ENCODE peak calls at places on chromosome 4, in five cellular contexts. U is stimulated activated CD4-positive, alpha-beta T cell treated with anti-CD3 and anti-CD28 coated beads, Interleukin-12 subunit alpha, Interleukin-12 subunit beta, amount 100 ng/mL, for 24 hours; R is HCT116; A is sciatic nerve; N is NCI-H1092. B is an unnamed sample.

GRCh38 chr4:32148120-32148666 is 1428.0 kb downstream of the PCDH7 start:
- DNase-seq in U (no peak), R (no peak), A (no peak), N (no peak), B (no peak)

GRCh38 chr4:178856139-178856800 is 1414.0 kb upstream of the AGA start:
- DNase-seq in U (no peak), R (no peak), A (no peak), N (no peak), B (no peak)

GRCh38 chr4:112523764-112524505 is 8.0 kb upstream of the NEUROG2 start:
- DNase-seq in U (peak), R (peak), A (peak), N (peak), B (peak)

GRCh38 chr4:80237992-80238391 is 28.5 kb upstream of the FGF5 start:
- DNase-seq in U (no peak), R (no peak), A (no peak), N (no peak), B (no peak)

GRCh38 chr4:4857809-4858508 is 1.5 kb upstream of the MSX1 start:
- DNase-seq in U (no peak), R (no peak), A (no peak), N (no peak), B (no peak)

GRCh38 chr4:144701683-144702233 is 55.8 kb downstream of the HHIP start:
- DNase-seq in U (no peak), R (no peak), A (no peak), N (no peak), B (no peak)

GRCh38 chr4:41883988-41884737 is 51.1 kb upstream of the TMEM33 start:
- DNase-seq in U (no peak), R (no peak), A (no peak), N (no peak), B (no peak)

GRCh38 chr4:140757220-140757607 is 1.0 kb upstream of the TBC1D9 start:
- DNase-seq in U (no peak), R (no peak), A (no peak), N (no peak), B (no peak)

GRCh38 chr4:94639298-94639697 is 118.5 kb upstream of the BMPR1B start:
- DNase-seq in U (no peak), R (no peak), A (no peak), N (no peak), B (no peak)

GRCh38 chr4:121096629-121097028 is 24.3 kb upstream of the NDNF start:
- DNase-seq in U (no peak), R (peak), A (no peak), N (no peak), B (peak)

GRCh38 chr4:186743261-186743660 is 19.6 kb upstream of the FAT1 start:
- DNase-seq in U (no peak), R (no peak), A (no peak), N (no peak), B (no peak)

GRCh38 chr4:89277412-89277811 is 30.2 kb downstream of the GPRIN3 start:
- DNase-seq in U (no peak), R (no peak), A (no peak), N (no peak), B (no peak)

GRCh38 chr4:153823483-153823882 is 34.6 kb upstream of the SFRP2 start:
- DNase-seq in U (no peak), R (no peak), A (no peak), N (no peak), B (no peak)

GRCh38 chr4:123505077-123505456 is 108.5 kb downstream of the SPRY1 start:
- DNase-seq in U (no peak), R (no peak), A (no peak), N (peak), B (no peak)

GRCh38 chr4:150889306-150889705 is 125.8 kb downstream of the LRBA start:
- DNase-seq in U (no peak), R (no peak), A (no peak), N (no peak), B (no peak)

GRCh38 chr4:129328176-129328575 is 232.2 kb downstream of the C4orf33 start:
- DNase-seq in U (no peak), R (no peak), A (no peak), N (no peak), B (no peak)

GRCh38 chr4:151921371-151921770 is 160.6 kb upstream of the GATB start:
- DNase-seq in U (no peak), R (no peak), A (no peak), N (no peak), B (no peak)

GRCh38 chr4:21126113-21126512 is 425.9 kb downstream of the PACRGL start:
- DNase-seq in U (no peak), R (no peak), A (no peak), N (no peak), B (no peak)

GRCh38 chr4:5970381-5971076 is 47.7 kb downstream of the C4orf50 start:
- DNase-seq in U (no peak), R (no peak), A (no peak), N (no peak), B (no peak)

GRCh38 chr4:68954126-68954525 is 2.5 kb upstream of the UGT2A3 start:
- DNase-seq in U (no peak), R (no peak), A (no peak), N (no peak), B (no peak)

GRCh38 chr4:145176641-145177432 is 3.6 kb downstream of the OTUD4 start:
- DNase-seq in U (no peak), R (no peak), A (no peak), N (no peak), B (no peak)

GRCh38 chr4:3475041-3475712 is 12.1 kb downstream of the DOK7 start:
- DNase-seq in U (no peak), R (no peak), A (no peak), N (no peak), B (no peak)

GRCh38 chr4:4866124-4866832 is 6.8 kb downstream of the MSX1 start:
- DNase-seq in U (no peak), R (no peak), A (peak), N (no peak), B (no peak)